ENCODE peak calls at places on chromosomes 11 and 22, in seven cellular contexts. One of them, this sample, is unnamed.

GRCh38 chr11:76371170-76371569 is 9.8 kb downstream of the THAP12 start:
- DNase-seq in stimulated activated CD4-positive, alpha-beta T cell treated with anti-CD3 and anti-CD28 coated beads, Interleukin-12 subunit alpha, Interleukin-12 subunit beta, amount 100 ng/mL, for 24 hours: no peak
- DNase-seq in left kidney: no peak
- DNase-seq in Panc1: peak; percentile 22
- DNase-seq in thoracic aorta: no peak
- DNase-seq in activated naive CD4-positive, alpha-beta T cell treated with anti-CD3 and anti-CD28 coated beads, Interleukin-2, amount 50 U/mL, for 72 hours: no peak
- DNase-seq in heart left ventricle: no peak
- DNase-seq in this sample: no peak

GRCh38 chr11:10328314-10329090 is 23.6 kb downstream of the ADM start:
- DNase-seq in stimulated activated CD4-positive, alpha-beta T cell treated with anti-CD3 and anti-CD28 coated beads, Interleukin-12 subunit alpha, Interleukin-12 subunit beta, amount 100 ng/mL, for 24 hours: no peak
- DNase-seq in left kidney: no peak
- DNase-seq in Panc1: no peak
- DNase-seq in thoracic aorta: no peak
- DNase-seq in activated naive CD4-positive, alpha-beta T cell treated with anti-CD3 and anti-CD28 coated beads, Interleukin-2, amount 50 U/mL, for 72 hours: no peak
- DNase-seq in heart left ventricle: no peak
- DNase-seq in this sample: no peak

GRCh38 chr11:79232346-79232745 is 208.5 kb downstream of the TENM4 start:
- DNase-seq in stimulated activated CD4-positive, alpha-beta T cell treated with anti-CD3 and anti-CD28 coated beads, Interleukin-12 subunit alpha, Interleukin-12 subunit beta, amount 100 ng/mL, for 24 hours: no peak
- DNase-seq in left kidney: no peak
- DNase-seq in Panc1: no peak
- DNase-seq in thoracic aorta: no peak
- DNase-seq in activated naive CD4-positive, alpha-beta T cell treated with anti-CD3 and anti-CD28 coated beads, Interleukin-2, amount 50 U/mL, for 72 hours: no peak
- DNase-seq in heart left ventricle: no peak
- DNase-seq in this sample: no peak

GRCh38 chr11:101553891-101554292 is 29.9 kb downstream of the TRPC6 start:
- DNase-seq in stimulated activated CD4-positive, alpha-beta T cell treated with anti-CD3 and anti-CD28 coated beads, Interleukin-12 subunit alpha, Interleukin-12 subunit beta, amount 100 ng/mL, for 24 hours: no peak
- DNase-seq in left kidney: no peak
- DNase-seq in Panc1: no peak
- DNase-seq in thoracic aorta: no peak
- DNase-seq in activated naive CD4-positive, alpha-beta T cell treated with anti-CD3 and anti-CD28 coated beads, Interleukin-2, amount 50 U/mL, for 72 hours: no peak
- DNase-seq in heart left ventricle: no peak
- DNase-seq in this sample: no peak

GRCh38 chr22:29914991-29915390 is 32.0 kb downstream of the MTMR3 start:
- DNase-seq in stimulated activated CD4-positive, alpha-beta T cell treated with anti-CD3 and anti-CD28 coated beads, Interleukin-12 subunit alpha, Interleukin-12 subunit beta, amount 100 ng/mL, for 24 hours: no peak
- DNase-seq in left kidney: no peak
- DNase-seq in Panc1: no peak
- DNase-seq in thoracic aorta: no peak
- DNase-seq in activated naive CD4-positive, alpha-beta T cell treated with anti-CD3 and anti-CD28 coated beads, Interleukin-2, amount 50 U/mL, for 72 hours: no peak
- DNase-seq in heart left ventricle: no peak
- DNase-seq in this sample: no peak

GRCh38 chr22:46074771-46075551 is 75.4 kb upstream of the PPARA start:
- DNase-seq in stimulated activated CD4-positive, alpha-beta T cell treated with anti-CD3 and anti-CD28 coated beads, Interleukin-12 subunit alpha, Interleukin-12 subunit beta, amount 100 ng/mL, for 24 hours: no peak
- DNase-seq in left kidney: no peak
- DNase-seq in Panc1: no peak
- DNase-seq in thoracic aorta: no peak
- DNase-seq in activated naive CD4-positive, alpha-beta T cell treated with anti-CD3 and anti-CD28 coated beads, Interleukin-2, amount 50 U/mL, for 72 hours: no peak
- DNase-seq in heart left ventricle: peak; percentile 29
- DNase-seq in this sample: peak; percentile 24

GRCh38 chr22:30891781-30892180 is 76.8 kb downstream of the MORC2 start:
- DNase-seq in stimulated activated CD4-positive, alpha-beta T cell treated with anti-CD3 and anti-CD28 coated beads, Interleukin-12 subunit alpha, Interleukin-12 subunit beta, amount 100 ng/mL, for 24 hours: no peak
- DNase-seq in left kidney: no peak
- DNase-seq in Panc1: no peak
- DNase-seq in thoracic aorta: no peak
- DNase-seq in activated naive CD4-positive, alpha-beta T cell treated with anti-CD3 and anti-CD28 coated beads, Interleukin-2, amount 50 U/mL, for 72 hours: no peak
- DNase-seq in heart left ventricle: no peak
- DNase-seq in this sample: peak; percentile 50

GRCh38 chr11:113118104-113118503 is 156.9 kb downstream of the NCAM1 start:
- DNase-seq in stimulated activated CD4-positive, alpha-beta T cell treated with anti-CD3 and anti-CD28 coated beads, Interleukin-12 subunit alpha, Interleukin-12 subunit beta, amount 100 ng/mL, for 24 hours: no peak
- DNase-seq in left kidney: no peak
- DNase-seq in Panc1: no peak
- DNase-seq in thoracic aorta: no peak
- DNase-seq in activated naive CD4-positive, alpha-beta T cell treated with anti-CD3 and anti-CD28 coated beads, Interleukin-2, amount 50 U/mL, for 72 hours: no peak
- DNase-seq in heart left ventricle: no peak
- DNase-seq in this sample: no peak

GRCh38 chr11:62710001-62710345 is 2.5 kb downstream of the GNG3 start:
- DNase-seq in stimulated activated CD4-positive, alpha-beta T cell treated with anti-CD3 and anti-CD28 coated beads, Interleukin-12 subunit alpha, Interleukin-12 subunit beta, amount 100 ng/mL, for 24 hours: no peak
- DNase-seq in left kidney: no peak
- DNase-seq in Panc1: no peak
- DNase-seq in thoracic aorta: no peak
- DNase-seq in activated naive CD4-positive, alpha-beta T cell treated with anti-CD3 and anti-CD28 coated beads, Interleukin-2, amount 50 U/mL, for 72 hours: no peak
- DNase-seq in heart left ventricle: no peak
- DNase-seq in this sample: no peak

GRCh38 chr11:47768090-47768620 is 1.0 kb upstream of the FNBP4 start:
- DNase-seq in stimulated activated CD4-positive, alpha-beta T cell treated with anti-CD3 and anti-CD28 coated beads, Interleukin-12 subunit alpha, Interleukin-12 subunit beta, amount 100 ng/mL, for 24 hours: no peak
- DNase-seq in left kidney: peak; percentile 90
- DNase-seq in Panc1: peak; percentile 17
- DNase-seq in thoracic aorta: no peak
- DNase-seq in activated naive CD4-positive, alpha-beta T cell treated with anti-CD3 and anti-CD28 coated beads, Interleukin-2, amount 50 U/mL, for 72 hours: no peak
- DNase-seq in heart left ventricle: peak; percentile 88
- DNase-seq in this sample: peak; percentile 70

GRCh38 chr11:125293596-125293995 is 129.0 kb downstream of the PKNOX2 start:
- DNase-seq in stimulated activated CD4-positive, alpha-beta T cell treated with anti-CD3 and anti-CD28 coated beads, Interleukin-12 subunit alpha, Interleukin-12 subunit beta, amount 100 ng/mL, for 24 hours: no peak
- DNase-seq in left kidney: no peak
- DNase-seq in Panc1: no peak
- DNase-seq in thoracic aorta: no peak
- DNase-seq in activated naive CD4-positive, alpha-beta T cell treated with anti-CD3 and anti-CD28 coated beads, Interleukin-2, amount 50 U/mL, for 72 hours: no peak
- DNase-seq in heart left ventricle: no peak
- DNase-seq in this sample: no peak

GRCh38 chr11:36160115-36160514 is 129.1 kb downstream of the COMMD9 start:
- DNase-seq in stimulated activated CD4-positive, alpha-beta T cell treated with anti-CD3 and anti-CD28 coated beads, Interleukin-12 subunit alpha, Interleukin-12 subunit beta, amount 100 ng/mL, for 24 hours: no peak
- DNase-seq in left kidney: peak; percentile 49
- DNase-seq in Panc1: no peak
- DNase-seq in thoracic aorta: no peak
- DNase-seq in activated naive CD4-positive, alpha-beta T cell treated with anti-CD3 and anti-CD28 coated beads, Interleukin-2, amount 50 U/mL, for 72 hours: no peak
- DNase-seq in heart left ventricle: peak; percentile 39
- DNase-seq in this sample: no peak

GRCh38 chr11:70173018-70173417 is 30.1 kb upstream of the FADD start:
- DNase-seq in stimulated activated CD4-positive, alpha-beta T cell treated with anti-CD3 and anti-CD28 coated beads, Interleukin-12 subunit alpha, Interleukin-12 subunit beta, amount 100 ng/mL, for 24 hours: no peak
- DNase-seq in left kidney: no peak
- DNase-seq in Panc1: no peak
- DNase-seq in thoracic aorta: no peak
- DNase-seq in activated naive CD4-positive, alpha-beta T cell treated with anti-CD3 and anti-CD28 coated beads, Interleukin-2, amount 50 U/mL, for 72 hours: no peak
- DNase-seq in heart left ventricle: no peak
- DNase-seq in this sample: no peak

GRCh38 chr11:127890026-127890611 is 697.2 kb downstream of the ETS1 start:
- DNase-seq in stimulated activated CD4-positive, alpha-beta T cell treated with anti-CD3 and anti-CD28 coated beads, Interleukin-12 subunit alpha, Interleukin-12 subunit beta, amount 100 ng/mL, for 24 hours: no peak
- DNase-seq in left kidney: no peak
- DNase-seq in Panc1: no peak
- DNase-seq in thoracic aorta: no peak
- DNase-seq in activated naive CD4-positive, alpha-beta T cell treated with anti-CD3 and anti-CD28 coated beads, Interleukin-2, amount 50 U/mL, for 72 hours: no peak
- DNase-seq in heart left ventricle: no peak
- DNase-seq in this sample: no peak

GRCh38 chr22:38844661-38845367 is 986 bp upstream of the NPTXR start:
- DNase-seq in stimulated activated CD4-positive, alpha-beta T cell treated with anti-CD3 and anti-CD28 coated beads, Interleukin-12 subunit alpha, Interleukin-12 subunit beta, amount 100 ng/mL, for 24 hours: no peak
- DNase-seq in left kidney: no peak
- DNase-seq in Panc1: no peak
- DNase-seq in thoracic aorta: no peak
- DNase-seq in activated naive CD4-positive, alpha-beta T cell treated with anti-CD3 and anti-CD28 coated beads, Interleukin-2, amount 50 U/mL, for 72 hours: no peak
- DNase-seq in heart left ventricle: no peak
- DNase-seq in this sample: no peak

GRCh38 chr22:49923445-49923844 is 5.0 kb downstream of the CRELD2 start:
- DNase-seq in stimulated activated CD4-positive, alpha-beta T cell treated with anti-CD3 and anti-CD28 coated beads, Interleukin-12 subunit alpha, Interleukin-12 subunit beta, amount 100 ng/mL, for 24 hours: no peak
- DNase-seq in left kidney: no peak
- DNase-seq in Panc1: no peak
- DNase-seq in thoracic aorta: no peak
- DNase-seq in activated naive CD4-positive, alpha-beta T cell treated with anti-CD3 and anti-CD28 coated beads, Interleukin-2, amount 50 U/mL, for 72 hours: no peak
- DNase-seq in heart left ventricle: no peak
- DNase-seq in this sample: no peak

GRCh38 chr11:110125632-110126031 is 32.4 kb downstream of the ZC3H12C start:
- DNase-seq in stimulated activated CD4-positive, alpha-beta T cell treated with anti-CD3 and anti-CD28 coated beads, Interleukin-12 subunit alpha, Interleukin-12 subunit beta, amount 100 ng/mL, for 24 hours: no peak
- DNase-seq in left kidney: peak; percentile 5
- DNase-seq in Panc1: no peak
- DNase-seq in thoracic aorta: no peak
- DNase-seq in activated naive CD4-positive, alpha-beta T cell treated with anti-CD3 and anti-CD28 coated beads, Interleukin-2, amount 50 U/mL, for 72 hours: no peak
- DNase-seq in heart left ventricle: no peak
- DNase-seq in this sample: no peak

GRCh38 chr11:129950319-129951034 is 52.2 kb downstream of the PRDM10 start:
- DNase-seq in stimulated activated CD4-positive, alpha-beta T cell treated with anti-CD3 and anti-CD28 coated beads, Interleukin-12 subunit alpha, Interleukin-12 subunit beta, amount 100 ng/mL, for 24 hours: no peak
- DNase-seq in left kidney: peak; percentile 22
- DNase-seq in Panc1: no peak
- DNase-seq in thoracic aorta: no peak
- DNase-seq in activated naive CD4-positive, alpha-beta T cell treated with anti-CD3 and anti-CD28 coated beads, Interleukin-2, amount 50 U/mL, for 72 hours: no peak
- DNase-seq in heart left ventricle: peak; percentile 41
- DNase-seq in this sample: peak; percentile 65

GRCh38 chr11:9802291-9802861 is 138.5 kb downstream of the SWAP70 start:
- DNase-seq in stimulated activated CD4-positive, alpha-beta T cell treated with anti-CD3 and anti-CD28 coated beads, Interleukin-12 subunit alpha, Interleukin-12 subunit beta, amount 100 ng/mL, for 24 hours: no peak
- DNase-seq in left kidney: no peak
- DNase-seq in Panc1: no peak
- DNase-seq in thoracic aorta: no peak
- DNase-seq in activated naive CD4-positive, alpha-beta T cell treated with anti-CD3 and anti-CD28 coated beads, Interleukin-2, amount 50 U/mL, for 72 hours: no peak
- DNase-seq in heart left ventricle: no peak
- DNase-seq in this sample: no peak

GRCh38 chr11:75342966-75343870 is 8.2 kb downstream of the ARRB1 start:
- DNase-seq in stimulated activated CD4-positive, alpha-beta T cell treated with anti-CD3 and anti-CD28 coated beads, Interleukin-12 subunit alpha, Interleukin-12 subunit beta, amount 100 ng/mL, for 24 hours: no peak
- DNase-seq in left kidney: peak; percentile 63
- DNase-seq in Panc1: no peak
- DNase-seq in thoracic aorta: no peak
- DNase-seq in activated naive CD4-positive, alpha-beta T cell treated with anti-CD3 and anti-CD28 coated beads, Interleukin-2, amount 50 U/mL, for 72 hours: no peak
- DNase-seq in heart left ventricle: no peak
- DNase-seq in this sample: no peak

GRCh38 chr11:66336234-66337102 is at the start of gene RIN1:
- DNase-seq in stimulated activated CD4-positive, alpha-beta T cell treated with anti-CD3 and anti-CD28 coated beads, Interleukin-12 subunit alpha, Interleukin-12 subunit beta, amount 100 ng/mL, for 24 hours: no peak
- DNase-seq in left kidney: peak; percentile 73
- DNase-seq in Panc1: peak; percentile 81
- DNase-seq in thoracic aorta: no peak
- DNase-seq in activated naive CD4-positive, alpha-beta T cell treated with anti-CD3 and anti-CD28 coated beads, Interleukin-2, amount 50 U/mL, for 72 hours: peak; percentile 94
- DNase-seq in heart left ventricle: peak; percentile 75
- DNase-seq in this sample: peak; percentile 51

GRCh38 chr11:122808494-122808893 is 29.8 kb upstream of the CRTAM start:
- DNase-seq in stimulated activated CD4-positive, alpha-beta T cell treated with anti-CD3 and anti-CD28 coated beads, Interleukin-12 subunit alpha, Interleukin-12 subunit beta, amount 100 ng/mL, for 24 hours: no peak
- DNase-seq in left kidney: peak; percentile 63
- DNase-seq in Panc1: no peak
- DNase-seq in thoracic aorta: no peak
- DNase-seq in activated naive CD4-positive, alpha-beta T cell treated with anti-CD3 and anti-CD28 coated beads, Interleukin-2, amount 50 U/mL, for 72 hours: no peak
- DNase-seq in heart left ventricle: no peak
- DNase-seq in this sample: no peak

GRCh38 chr11:46141597-46141996 is 20.3 kb upstream of the PHF21A start:
- DNase-seq in stimulated activated CD4-positive, alpha-beta T cell treated with anti-CD3 and anti-CD28 coated beads, Interleukin-12 subunit alpha, Interleukin-12 subunit beta, amount 100 ng/mL, for 24 hours: no peak
- DNase-seq in left kidney: no peak
- DNase-seq in Panc1: no peak
- DNase-seq in thoracic aorta: no peak
- DNase-seq in activated naive CD4-positive, alpha-beta T cell treated with anti-CD3 and anti-CD28 coated beads, Interleukin-2, amount 50 U/mL, for 72 hours: no peak
- DNase-seq in heart left ventricle: no peak
- DNase-seq in this sample: no peak